ENCODE peak calls at places on chromosomes 4 and X, in four cellular contexts. N is H1, O is HepG2, R is K562. V is an unnamed sample. For H3K79me2 and H4K20me1, the result is how much of the 10 kb centered on the place peaks cover.

GRCh38 chr4:183905593-183906485 is 732 bp downstream of the STOX2 start:
- DNase-seq in N (peak), O (no peak), R (no peak), V (peak)

GRCh38 chrX:70088281-70088680 is 26.0 kb downstream of the OTUD6A start:
- DNase-seq in N (no peak), O (no peak), R (no peak), V (no peak)

GRCh38 chrX:9456250-9457074 is 8.4 kb upstream of the TBL1X start:
- DNase-seq in N (no peak), O (peak), R (no peak), V (no peak)

GRCh38 chr4:150363721-150364688 is 217.9 kb upstream of the MAB21L2 start:
- DNase-seq in N (no peak), O (no peak), R (no peak), V (no peak)

GRCh38 chrX:150062292-150063137 is 124.2 kb upstream of the EOLA2 start:
- DNase-seq in N (no peak), O (no peak), R (no peak), V (peak)

GRCh38 chr4:180598281-180598680 is 1644.9 kb upstream of the TENM3 start:
- DNase-seq in N (no peak), O (no peak), R (no peak), V (no peak)

GRCh38 chrX:152299787-152300186 is 151.3 kb downstream of the GABRA3 start:
- DNase-seq in N (no peak), O (no peak), R (no peak), V (no peak)

GRCh38 chrX:141642979-141643378 is 53.5 kb downstream of the SPANXA2 start:
- DNase-seq in N (no peak), O (no peak), R (no peak), V (no peak)

GRCh38 chr4:148312996-148313490 is 129.2 kb downstream of the NR3C2 start:
- DNase-seq in N (no peak), O (no peak), R (no peak), V (peak)

DNA sequence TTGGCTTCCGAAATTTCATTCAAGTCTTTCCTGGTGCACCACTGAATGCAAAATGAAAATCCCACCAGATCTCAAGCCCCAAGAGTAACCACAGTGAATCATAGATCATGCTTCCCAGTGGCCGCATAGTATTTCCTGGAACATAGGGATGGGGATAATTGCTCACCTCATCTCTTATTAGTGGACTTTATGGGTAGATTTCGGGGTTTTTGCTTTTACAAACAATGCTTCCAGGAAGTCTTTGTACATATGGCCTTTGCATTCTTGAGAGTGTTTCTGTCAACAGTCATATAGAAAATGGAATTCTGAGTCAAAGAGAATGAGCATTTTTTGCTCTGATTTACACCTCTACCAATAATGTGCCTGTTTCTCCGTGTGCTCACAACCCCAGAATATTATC is 53.4 kb downstream of the PPEF2 start:
- DNase-seq in N (no peak), O (no peak), R (no peak), V (peak)
- TF ChIP-seq JUN in N (no peak), O (no peak), R (no peak), V (no peak)

GRCh38 chrX:45036161-45036560 is 163.2 kb downstream of the KDM6A start:
- DNase-seq in N (no peak), O (no peak), R (no peak), V (no peak)
- H3K79me2 ChIP-seq in N (half or more), O (under half), R (under half), V (under half)

GRCh38 chr4:40209401-40209800 is 12.6 kb downstream of the RHOH start:
- DNase-seq in N (no peak), O (no peak), R (no peak), V (no peak)

GRCh38 chr4:40210776-40211175 is 13.9 kb downstream of the RHOH start:
- DNase-seq in N (no peak), O (no peak), R (no peak), V (no peak)

GRCh38 chr4:40212674-40213504 is 16.1 kb downstream of the RHOH start:
- DNase-seq in N (no peak), O (no peak), R (no peak), V (no peak)

GRCh38 chr4:40214038-40214437 is 17.2 kb downstream of the RHOH start:
- DNase-seq in N (no peak), O (no peak), R (no peak), V (no peak)

DNA sequence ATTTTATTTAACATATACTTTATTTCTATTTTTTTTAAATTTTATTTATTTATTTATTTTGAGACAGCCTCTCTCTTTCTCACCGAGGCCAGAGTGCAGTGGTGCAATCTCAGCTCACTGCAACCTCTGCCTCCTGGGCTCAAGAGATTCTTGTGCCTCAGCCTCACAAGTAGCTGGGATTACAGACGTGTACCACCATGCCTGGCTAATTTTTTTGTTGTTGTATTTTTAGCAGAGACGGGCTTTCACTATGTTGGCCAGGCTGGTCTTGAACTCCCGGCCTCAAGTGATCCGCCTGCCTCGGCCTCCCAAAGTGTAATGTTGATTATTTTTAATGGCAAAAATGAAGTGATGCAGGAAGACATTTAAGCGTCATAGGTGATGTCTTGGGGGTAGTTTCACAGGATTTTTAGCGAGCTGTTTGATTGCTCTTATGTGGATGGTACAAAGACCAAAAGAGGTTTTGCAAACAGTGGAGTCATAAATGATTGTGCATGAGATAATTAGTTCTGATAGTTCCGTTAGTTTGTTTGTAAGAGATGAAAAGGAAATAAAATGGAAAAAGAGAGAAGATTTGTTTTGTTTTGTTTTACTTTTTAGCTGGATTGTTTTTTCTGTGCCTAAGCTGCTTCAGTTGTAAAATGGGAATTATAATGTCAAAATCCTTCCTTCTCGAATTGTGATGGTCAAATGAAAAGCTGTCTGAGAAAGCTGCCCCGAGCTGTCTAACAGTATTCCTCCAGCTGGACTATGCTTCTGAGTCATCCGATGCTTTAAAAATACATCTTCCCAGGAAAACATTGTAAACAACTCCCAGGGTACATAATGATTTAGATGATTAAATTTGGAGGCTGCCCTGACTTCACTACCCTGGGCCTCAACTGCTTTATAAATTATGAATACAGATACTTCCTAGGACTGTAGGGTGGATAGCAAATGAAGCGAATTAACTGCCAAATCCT is 14.7 kb downstream of the RHOH start:
- DNase-seq in N (no peak), O (no peak), R (no peak), V (no peak)
- H4K20me1 ChIP-seq in N (under half), O (under half), R (under half), V (under half)

GRCh38 chrX:147173586-147173985 is 359.0 kb upstream of the CXorf51A start:
- DNase-seq in N (no peak), O (no peak), R (no peak), V (no peak)

GRCh38 chrX:147174596-147174995 is 360.1 kb upstream of the CXorf51A start:
- DNase-seq in N (no peak), O (no peak), R (no peak), V (no peak)
- TF ChIP-seq JUN in N (no peak), O (no peak), R (no peak), V (no peak)

GRCh38 chr4:121070696-121071639 is 1.4 kb downstream of the NDNF start:
- DNase-seq in N (peak), O (no peak), R (no peak), V (peak)
- H3K79me2 ChIP-seq in N (under half), O (under half), R (under half), V (under half)

DNA sequence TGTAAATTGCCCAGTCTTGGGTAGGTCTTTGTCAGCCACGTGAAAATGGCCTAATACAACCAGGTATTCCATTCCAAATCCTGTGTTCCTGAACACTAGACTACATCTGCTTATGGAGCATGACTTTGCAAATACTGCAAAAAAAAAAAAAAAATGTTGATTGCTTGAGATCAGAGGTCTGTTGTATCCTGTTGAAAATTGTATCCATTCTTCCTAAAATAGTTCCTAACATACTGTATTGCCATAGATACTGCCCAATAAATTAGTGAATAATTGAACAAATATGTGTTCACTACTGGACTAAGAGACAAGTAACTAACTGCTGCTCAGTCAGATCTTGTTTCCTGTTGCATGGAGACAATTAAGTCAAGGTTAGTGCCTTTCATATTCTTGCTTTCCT is 164.3 kb upstream of the PABPC4L start:
- DNase-seq in N (no peak), O (no peak), R (no peak), V (no peak)
- H4K20me1 ChIP-seq in N (under half), O (under half), R (under half), V (under half)

GRCh38 chrX:154375156-154375504 is 696 bp upstream of the FLNA start:
- DNase-seq in N (no peak), O (no peak), R (no peak), V (no peak)

GRCh38 chrX:154371771-154372300 is 2.6 kb downstream of the FLNA start:
- DNase-seq in N (no peak), O (no peak), R (no peak), V (no peak)

GRCh38 chrX:154374361-154375155 is at the start of gene FLNA:
- DNase-seq in N (peak), O (no peak), R (no peak), V (no peak)

GRCh38 chrX:154372612-154373022 is 1.8 kb downstream of the FLNA start:
- DNase-seq in N (no peak), O (peak), R (no peak), V (no peak)

GRCh38 chrX:154373340-154374306 is 811 bp downstream of the FLNA start:
- DNase-seq in N (peak), O (peak), R (no peak), V (peak)
- TF ChIP-seq JUN in N (no peak), O (no peak), R (no peak), V (no peak)

GRCh38 chr4:1837069-1837468 is 18.9 kb downstream of the LETM1 start:
- DNase-seq in N (no peak), O (no peak), R (no peak), V (no peak)
- H3K79me2 ChIP-seq in N (under half), O (under half), R (under half), V (under half)

V was measured in endothelial cell of umbilical vein.